ENCODE peak calls at places on chromosome 9, in ten cellular contexts. F is ovary, U is sigmoid colon, W is upper lobe of left lung, R is SK-N-SH, E is tibial nerve, C is stomach, P is A549, T is transverse colon, A is HepG2. V is an unnamed sample.
A peak's percentile ranks its signal among the peaks of the same experiment; 100 is the strongest.

GRCh38 chr9:91810286-91810905 is 139.6 kb downstream of the ROR2 start:
- DNase-seq in F (no peak), U (peak; percentile 57), W (peak; percentile 52), R (no peak), E (no peak), C (no peak), P (no peak), T (no peak), A (no peak), V (no peak)

GRCh38 chr9:86706391-86706790 is 240.9 kb downstream of the GAS1 start:
- DNase-seq in F (no peak), U (no peak), W (no peak), R (no peak), E (no peak), C (no peak), P (no peak), T (no peak), A (no peak), V (no peak)

GRCh38 chr9:36571333-36571732 is 1.4 kb upstream of the MELK start:
- DNase-seq in F (no peak), U (no peak), W (no peak), R (no peak), E (no peak), C (no peak), P (no peak), T (no peak), A (no peak), V (no peak)

GRCh38 chr9:113955076-113955752 is 79.1 kb downstream of the ZNF618 start:
- DNase-seq in F (no peak), U (no peak), W (no peak), R (no peak), E (no peak), C (no peak), P (no peak), T (no peak), A (no peak), V (peak; percentile 77)

GRCh38 chr9:114357911-114358328 is 28.3 kb downstream of the ORM2 start:
- DNase-seq in F (peak; percentile 10), U (no peak), W (no peak), R (no peak), E (no peak), C (no peak), P (no peak), T (no peak), A (no peak), V (no peak)

GRCh38 chr9:137138058-137138697 is 776 bp upstream of the GRIN1 start:
- DNase-seq in F (no peak), U (no peak), W (peak; percentile 44), R (peak; percentile 96), E (no peak), C (no peak), P (peak; percentile 39), T (no peak), A (no peak), V (no peak)

GRCh38 chr9:92481029-92481633 is 1.2 kb downstream of the ASPN start:
- DNase-seq in F (no peak), U (no peak), W (no peak), R (no peak), E (no peak), C (no peak), P (no peak), T (no peak), A (no peak), V (no peak)

GRCh38 chr9:119234636-119235035 is 134.6 kb downstream of the BRINP1 start:
- DNase-seq in F (no peak), U (no peak), W (no peak), R (no peak), E (no peak), C (no peak), P (no peak), T (no peak), A (no peak), V (no peak)

GRCh38 chr9:16247188-16247875 is 623.1 kb downstream of the BNC2 start:
- DNase-seq in F (no peak), U (no peak), W (no peak), R (no peak), E (no peak), C (no peak), P (peak; percentile 34), T (no peak), A (no peak), V (no peak)

GRCh38 chr9:97962575-97962974 is 20.6 kb upstream of the ANP32B start:
- DNase-seq in F (no peak), U (no peak), W (no peak), R (no peak), E (no peak), C (no peak), P (no peak), T (no peak), A (no peak), V (no peak)

GRCh38 chr9:97956365-97956764 is 18.4 kb upstream of the HEMGN start:
- DNase-seq in F (no peak), U (no peak), W (no peak), R (no peak), E (no peak), C (no peak), P (no peak), T (no peak), A (no peak), V (no peak)

GRCh38 chr9:97963232-97963631 is 19.9 kb upstream of the ANP32B start:
- DNase-seq in F (no peak), U (no peak), W (no peak), R (no peak), E (no peak), C (no peak), P (no peak), T (no peak), A (no peak), V (no peak)

GRCh38 chr9:97959585-97959984 is 21.6 kb upstream of the HEMGN start:
- DNase-seq in F (no peak), U (no peak), W (no peak), R (no peak), E (no peak), C (no peak), P (no peak), T (no peak), A (no peak), V (no peak)

GRCh38 chr9:97958812-97959511 is 21.0 kb upstream of the HEMGN start:
- DNase-seq in F (no peak), U (no peak), W (no peak), R (no peak), E (no peak), C (no peak), P (no peak), T (no peak), A (no peak), V (no peak)
- TF ChIP-seq EP300 in F (no peak), U (no peak), W (no peak), R (no peak), E (no peak), C (no peak), P (no peak), T (no peak), A (no peak), V (no peak)

DNA sequence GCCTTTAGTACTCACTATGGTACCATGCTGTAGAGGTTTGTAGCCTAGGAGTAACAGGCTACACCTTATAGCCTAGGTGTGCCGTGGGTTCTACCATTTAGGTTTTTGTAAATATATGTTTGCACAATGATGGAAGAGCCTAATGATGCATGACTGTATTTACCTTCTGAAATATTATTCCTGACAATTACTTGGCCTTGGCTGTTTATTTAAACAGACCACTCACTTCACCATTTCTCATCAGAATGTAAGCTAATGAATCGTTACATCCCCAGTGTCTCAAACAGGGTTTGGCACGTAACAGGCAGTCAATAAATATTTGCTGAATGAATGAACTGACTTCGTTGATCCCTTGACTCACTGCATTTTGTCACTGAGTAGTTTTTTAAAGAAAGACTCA is 93.1 kb downstream of the MED27 start:
- DNase-seq in F (no peak), U (no peak), W (no peak), R (no peak), E (no peak), C (no peak), P (no peak), T (no peak), A (no peak), V (no peak)
- TF ChIP-seq EP300 in F (no peak), U (no peak), W (no peak), R (no peak), E (no peak), C (no peak), P (no peak), T (no peak), A (no peak), V (no peak)

GRCh38 chr9:108551030-108551964 is 304.5 kb downstream of the ACTL7B start:
- DNase-seq in F (no peak), U (no peak), W (peak; percentile 27), R (no peak), E (no peak), C (no peak), P (peak; percentile 33), T (no peak), A (no peak), V (no peak)
- TF ChIP-seq EP300 in F (no peak), U (no peak), W (no peak), R (no peak), E (no peak), C (no peak), P (no peak), T (no peak), A (no peak), V (no peak)

DNA sequence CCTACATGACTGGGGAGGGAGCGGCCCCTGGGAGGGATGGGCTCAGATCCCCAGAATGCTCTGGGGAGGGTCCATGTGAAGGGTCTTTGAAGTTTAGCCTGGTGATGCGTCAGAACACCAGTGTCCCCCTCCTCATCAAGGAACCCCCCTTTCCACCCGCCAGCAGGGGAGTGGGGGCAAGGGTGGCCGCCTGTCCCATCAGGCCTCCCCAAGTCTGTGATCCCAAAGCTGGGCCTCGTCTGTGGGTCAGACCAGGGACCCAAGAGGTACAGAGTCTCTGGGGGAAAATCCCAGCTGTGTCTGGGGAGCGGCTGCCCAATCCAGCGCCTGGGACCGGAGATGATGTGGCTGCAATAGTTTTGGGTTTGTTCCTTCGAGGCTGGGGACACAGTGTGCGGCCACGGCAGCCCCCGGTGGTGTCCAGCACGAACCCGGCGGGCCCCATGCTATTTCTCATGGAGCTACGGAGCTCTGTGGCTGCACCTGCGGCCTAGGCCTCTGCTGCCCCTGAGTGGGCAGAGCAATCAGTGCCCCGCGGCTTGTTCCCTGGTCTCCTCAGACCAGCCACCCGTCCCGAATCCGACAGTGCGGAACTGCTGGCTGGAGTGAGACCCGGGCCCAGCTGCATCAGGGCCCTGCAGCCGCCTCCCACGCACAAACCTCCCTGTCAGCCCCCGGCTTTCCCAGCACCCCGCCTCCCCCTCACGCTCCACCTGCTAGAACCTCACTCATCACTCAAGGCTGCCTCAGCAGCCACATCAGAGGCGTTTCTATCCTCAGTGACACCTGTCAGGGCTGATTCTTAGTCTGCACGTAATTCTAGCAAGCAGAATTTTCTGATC is 29.2 kb downstream of the SARDH start:
- DNase-seq in F (peak; percentile 21), U (peak; percentile 49), W (peak; percentile 63), R (no peak), E (no peak), C (no peak), P (no peak), T (no peak), A (no peak), V (peak; percentile 59)
- TF ChIP-seq EP300 in F (no peak), U (no peak), W (no peak), R (no peak), E (no peak), C (no peak), P (no peak), T (no peak), A (no peak), V (no peak)